ENCODE peak calls at places on chromosomes 13 and 19, in six cellular contexts. One of them, this sample, is unnamed.

GRCh38 chr13:109795021-109795420 is 8.6 kb upstream of the IRS2 start:
- DNase-seq in pancreas: no peak
- DNase-seq in left ventricle myocardium inferior: no peak
- DNase-seq in lung: no peak
- DNase-seq in tibial nerve: no peak
- DNase-seq in IMR-90: no peak
- DNase-seq in this sample: no peak

GRCh38 chr13:52029569-52029968 is 5.1 kb downstream of the UTP14C start:
- DNase-seq in lung: no peak
- DNase-seq in tibial nerve: no peak
- DNase-seq in left ventricle myocardium inferior: no peak
- DNase-seq in pancreas: no peak
- DNase-seq in IMR-90: no peak
- DNase-seq in this sample: no peak

GRCh38 chr13:44249439-44249838 is 124.2 kb upstream of the SERP2 start:
- DNase-seq in left ventricle myocardium inferior: peak
- DNase-seq in lung: no peak
- DNase-seq in tibial nerve: peak
- DNase-seq in pancreas: peak
- DNase-seq in IMR-90: peak
- DNase-seq in this sample: no peak

GRCh38 chr13:35163674-35164073 is 221.6 kb downstream of the NBEA start:
- DNase-seq in left ventricle myocardium inferior: no peak
- DNase-seq in IMR-90: no peak
- DNase-seq in tibial nerve: no peak
- DNase-seq in lung: no peak
- DNase-seq in pancreas: no peak
- DNase-seq in this sample: no peak

GRCh38 chr13:58907347-58907746 is 1256.4 kb downstream of the DIAPH3 start:
- DNase-seq in lung: no peak
- DNase-seq in tibial nerve: no peak
- DNase-seq in IMR-90: peak
- DNase-seq in left ventricle myocardium inferior: no peak
- DNase-seq in pancreas: no peak
- DNase-seq in this sample: no peak

GRCh38 chr13:36847541-36848045 is 28.6 kb downstream of the RFXAP start:
- DNase-seq in IMR-90: no peak
- DNase-seq in pancreas: no peak
- DNase-seq in tibial nerve: no peak
- DNase-seq in lung: no peak
- DNase-seq in left ventricle myocardium inferior: no peak
- DNase-seq in this sample: no peak

GRCh38 chr19:21474671-21475181 is 30.7 kb upstream of the ZNF429 start:
- DNase-seq in IMR-90: peak
- DNase-seq in left ventricle myocardium inferior: peak
- DNase-seq in tibial nerve: peak
- DNase-seq in lung: peak
- DNase-seq in pancreas: peak
- DNase-seq in this sample: peak

GRCh38 chr19:35716985-35717664 is 678 bp upstream of the KMT2B start:
- DNase-seq in left ventricle myocardium inferior: peak
- DNase-seq in tibial nerve: peak
- DNase-seq in lung: peak
- DNase-seq in IMR-90: peak
- DNase-seq in pancreas: peak
- DNase-seq in this sample: peak

GRCh38 chr13:99953138-99953755 is 18.3 kb downstream of the ZIC5 start:
- DNase-seq in lung: no peak
- DNase-seq in tibial nerve: no peak
- DNase-seq in IMR-90: no peak
- DNase-seq in pancreas: no peak
- DNase-seq in left ventricle myocardium inferior: no peak
- DNase-seq in this sample: no peak

GRCh38 chr19:38970664-38971532 is 4.6 kb downstream of the FBXO17 start:
- DNase-seq in left ventricle myocardium inferior: no peak
- DNase-seq in IMR-90: no peak
- DNase-seq in lung: no peak
- DNase-seq in tibial nerve: no peak
- DNase-seq in pancreas: no peak
- DNase-seq in this sample: no peak

GRCh38 chr13:101152184-101152583 is 264.1 kb downstream of the NALCN start:
- DNase-seq in left ventricle myocardium inferior: no peak
- DNase-seq in tibial nerve: no peak
- DNase-seq in pancreas: no peak
- DNase-seq in lung: no peak
- DNase-seq in IMR-90: no peak
- DNase-seq in this sample: no peak

GRCh38 chr19:6055013-6055795 is 55.1 kb downstream of the RFX2 start:
- DNase-seq in lung: no peak
- DNase-seq in left ventricle myocardium inferior: no peak
- DNase-seq in IMR-90: no peak
- DNase-seq in pancreas: no peak
- DNase-seq in tibial nerve: no peak
- DNase-seq in this sample: peak

GRCh38 chr19:4389064-4389375 is 11.3 kb downstream of the SH3GL1 start:
- DNase-seq in lung: no peak
- DNase-seq in pancreas: no peak
- DNase-seq in left ventricle myocardium inferior: no peak
- DNase-seq in tibial nerve: no peak
- DNase-seq in IMR-90: no peak
- DNase-seq in this sample: no peak

GRCh38 chr19:17504456-17504855 is 7.0 kb upstream of the PGLS start:
- DNase-seq in pancreas: no peak
- DNase-seq in tibial nerve: no peak
- DNase-seq in lung: no peak
- DNase-seq in IMR-90: no peak
- DNase-seq in left ventricle myocardium inferior: no peak
- DNase-seq in this sample: no peak

GRCh38 chr13:50129923-50130685 is 114.9 kb downstream of the KCNRG start:
- DNase-seq in tibial nerve: peak
- DNase-seq in IMR-90: no peak
- DNase-seq in pancreas: no peak
- DNase-seq in lung: no peak
- DNase-seq in left ventricle myocardium inferior: peak
- DNase-seq in this sample: no peak

GRCh38 chr19:23420824-23421223 is 25.6 kb upstream of the ZNF91 start:
- DNase-seq in pancreas: no peak
- DNase-seq in lung: no peak
- DNase-seq in left ventricle myocardium inferior: no peak
- DNase-seq in IMR-90: no peak
- DNase-seq in tibial nerve: no peak
- DNase-seq in this sample: no peak

GRCh38 chr13:33352520-33352919 is 67.0 kb upstream of the STARD13 start:
- DNase-seq in tibial nerve: no peak
- DNase-seq in IMR-90: no peak
- DNase-seq in pancreas: no peak
- DNase-seq in left ventricle myocardium inferior: no peak
- DNase-seq in lung: no peak
- DNase-seq in this sample: no peak

GRCh38 chr13:106133025-106133424 is 402.4 kb downstream of the EFNB2 start:
- DNase-seq in tibial nerve: no peak
- DNase-seq in lung: no peak
- DNase-seq in IMR-90: peak
- DNase-seq in left ventricle myocardium inferior: no peak
- DNase-seq in pancreas: no peak
- DNase-seq in this sample: no peak

GRCh38 chr19:18204394-18205179 is 745 bp upstream of the RAB3A start:
- DNase-seq in IMR-90: no peak
- DNase-seq in tibial nerve: no peak
- DNase-seq in left ventricle myocardium inferior: no peak
- DNase-seq in lung: peak
- DNase-seq in pancreas: no peak
- DNase-seq in this sample: no peak

GRCh38 chr19:21439372-21439771 is 42.4 kb downstream of the ZNF493 start:
- DNase-seq in pancreas: no peak
- DNase-seq in IMR-90: no peak
- DNase-seq in tibial nerve: no peak
- DNase-seq in lung: no peak
- DNase-seq in left ventricle myocardium inferior: no peak
- DNase-seq in this sample: no peak

GRCh38 chr13:38687246-38688229 is 661 bp downstream of the FREM2 start:
- DNase-seq in tibial nerve: no peak
- DNase-seq in left ventricle myocardium inferior: no peak
- DNase-seq in pancreas: peak
- DNase-seq in lung: no peak
- DNase-seq in IMR-90: no peak
- DNase-seq in this sample: peak

GRCh38 chr13:40318366-40318765 is 348.1 kb downstream of the FOXO1 start:
- DNase-seq in left ventricle myocardium inferior: peak
- DNase-seq in tibial nerve: no peak
- DNase-seq in lung: no peak
- DNase-seq in IMR-90: no peak
- DNase-seq in pancreas: peak
- DNase-seq in this sample: no peak

GRCh38 chr13:98858206-98858605 is 105.7 kb upstream of the SLC15A1 start:
- DNase-seq in tibial nerve: no peak
- DNase-seq in IMR-90: no peak
- DNase-seq in left ventricle myocardium inferior: no peak
- DNase-seq in pancreas: no peak
- DNase-seq in lung: no peak
- DNase-seq in this sample: no peak

GRCh38 chr19:782195-783043 is 14.8 kb upstream of the PTBP1 start:
- DNase-seq in pancreas: peak
- DNase-seq in left ventricle myocardium inferior: no peak
- DNase-seq in lung: no peak
- DNase-seq in tibial nerve: no peak
- DNase-seq in IMR-90: peak
- DNase-seq in this sample: no peak

GRCh38 chr13:21328201-21328600 is 130.9 kb downstream of the ZDHHC20 start:
- DNase-seq in left ventricle myocardium inferior: no peak
- DNase-seq in lung: no peak
- DNase-seq in IMR-90: no peak
- DNase-seq in tibial nerve: no peak
- DNase-seq in pancreas: no peak
- DNase-seq in this sample: no peak

GRCh38 chr19:13761423-13761822 is 2.9 kb upstream of the MRI1 start:
- DNase-seq in lung: no peak
- DNase-seq in IMR-90: no peak
- DNase-seq in pancreas: no peak
- DNase-seq in left ventricle myocardium inferior: no peak
- DNase-seq in tibial nerve: no peak
- DNase-seq in this sample: no peak

GRCh38 chr19:49689133-49690072 is at the start of gene ADM5:
- DNase-seq in pancreas: peak
- DNase-seq in left ventricle myocardium inferior: peak
- DNase-seq in tibial nerve: no peak
- DNase-seq in IMR-90: no peak
- DNase-seq in lung: no peak
- DNase-seq in this sample: no peak
- TF ChIP-seq CTCF in pancreas: peak
- TF ChIP-seq CTCF in left ventricle myocardium inferior: peak
- TF ChIP-seq CTCF in tibial nerve: peak
- TF ChIP-seq CTCF in IMR-90: peak
- TF ChIP-seq CTCF in lung: no peak
- TF ChIP-seq CTCF in this sample: peak

GRCh38 chr19:55962186-55962585 is 14.6 kb downstream of the NLRP8 start:
- DNase-seq in IMR-90: no peak
- DNase-seq in pancreas: no peak
- DNase-seq in left ventricle myocardium inferior: no peak
- DNase-seq in lung: no peak
- DNase-seq in tibial nerve: no peak
- DNase-seq in this sample: no peak
- TF ChIP-seq CTCF in IMR-90: no peak
- TF ChIP-seq CTCF in pancreas: no peak
- TF ChIP-seq CTCF in left ventricle myocardium inferior: no peak
- TF ChIP-seq CTCF in lung: no peak
- TF ChIP-seq CTCF in tibial nerve: no peak
- TF ChIP-seq CTCF in this sample: no peak

DNA sequence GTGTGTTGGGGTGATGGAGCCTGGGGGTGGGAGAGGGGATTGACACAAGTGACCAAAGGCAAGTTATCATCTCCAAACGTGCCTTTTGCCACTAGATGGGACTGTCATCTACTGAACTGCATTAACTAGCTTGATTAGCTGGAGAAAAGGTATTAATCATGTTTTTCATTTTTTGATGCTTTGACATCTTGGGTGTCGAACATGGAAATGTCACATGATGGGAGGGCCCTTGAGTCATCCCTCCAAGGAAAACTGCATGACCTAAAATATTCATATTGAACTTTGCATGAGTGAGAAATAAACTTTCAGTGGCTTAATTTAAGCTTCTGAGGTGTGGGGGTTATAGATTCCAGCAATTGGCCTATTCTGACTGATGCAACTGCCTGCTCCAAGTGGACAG is 73.3 kb downstream of the ALOX5AP start:
- DNase-seq in pancreas: no peak
- DNase-seq in lung: no peak
- DNase-seq in tibial nerve: no peak
- DNase-seq in left ventricle myocardium inferior: no peak
- DNase-seq in IMR-90: no peak
- DNase-seq in this sample: no peak
- TF ChIP-seq CTCF in pancreas: no peak
- TF ChIP-seq CTCF in lung: no peak
- TF ChIP-seq CTCF in tibial nerve: no peak
- TF ChIP-seq CTCF in left ventricle myocardium inferior: no peak
- TF ChIP-seq CTCF in IMR-90: no peak
- TF ChIP-seq CTCF in this sample: peak

GRCh38 chr13:94599877-94600276 is 1.8 kb upstream of the GPR180 start:
- DNase-seq in IMR-90: no peak
- DNase-seq in pancreas: no peak
- DNase-seq in tibial nerve: no peak
- DNase-seq in left ventricle myocardium inferior: no peak
- DNase-seq in lung: no peak
- DNase-seq in this sample: no peak

GRCh38 chr13:94598281-94598680 is 2.3 kb upstream of the TGDS start:
- DNase-seq in IMR-90: peak
- DNase-seq in pancreas: no peak
- DNase-seq in lung: no peak
- DNase-seq in tibial nerve: no peak
- DNase-seq in left ventricle myocardium inferior: no peak
- DNase-seq in this sample: no peak

GRCh38 chr13:94596575-94596971 is 621 bp upstream of the TGDS start:
- DNase-seq in tibial nerve: no peak
- DNase-seq in left ventricle myocardium inferior: no peak
- DNase-seq in pancreas: peak
- DNase-seq in IMR-90: no peak
- DNase-seq in lung: no peak
- DNase-seq in this sample: no peak

GRCh38 chr13:94595006-94595942 is 678 bp downstream of the TGDS start:
- DNase-seq in lung: no peak
- DNase-seq in left ventricle myocardium inferior: no peak
- DNase-seq in tibial nerve: no peak
- DNase-seq in IMR-90: peak
- DNase-seq in pancreas: no peak
- DNase-seq in this sample: no peak

DNA sequence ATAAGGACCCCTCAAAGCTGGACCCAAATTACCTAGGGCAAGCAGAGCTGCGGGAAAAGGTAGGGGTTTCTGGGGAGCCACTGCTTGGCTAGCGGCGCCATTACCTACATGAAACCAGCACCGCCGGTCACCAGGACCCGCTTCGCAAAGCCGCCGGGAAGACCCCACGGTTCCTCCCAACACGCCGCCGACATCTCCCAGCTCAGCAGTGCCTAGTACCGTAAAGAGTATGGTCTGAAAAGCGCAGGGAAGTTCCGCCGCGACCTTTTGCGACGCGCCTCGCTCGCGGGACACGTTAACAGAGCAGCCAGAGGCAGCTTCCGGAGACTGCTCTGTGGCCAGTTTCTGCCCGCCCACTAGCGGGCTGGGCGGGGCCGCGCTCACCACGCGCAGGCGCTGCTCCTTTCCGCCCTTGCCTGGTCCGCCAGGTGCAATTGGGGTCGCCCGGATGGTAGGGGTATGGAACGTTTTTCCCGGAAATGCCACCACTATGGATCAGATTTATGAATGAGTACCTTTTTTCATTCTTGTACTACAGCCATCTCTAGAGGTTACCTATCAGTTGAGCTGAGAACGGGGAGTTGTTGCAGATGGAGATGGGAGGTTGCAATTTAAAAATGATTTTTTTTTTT is at the start of gene TGDS:
- DNase-seq in lung: peak
- DNase-seq in pancreas: peak
- DNase-seq in left ventricle myocardium inferior: peak
- DNase-seq in tibial nerve: peak
- DNase-seq in IMR-90: peak
- DNase-seq in this sample: peak
- TF ChIP-seq CTCF in lung: no peak
- TF ChIP-seq CTCF in pancreas: no peak
- TF ChIP-seq CTCF in left ventricle myocardium inferior: peak
- TF ChIP-seq CTCF in tibial nerve: peak
- TF ChIP-seq CTCF in IMR-90: no peak
- TF ChIP-seq CTCF in this sample: peak

This sample was measured in osteocyte.